ENCODE peak calls at places on chromosome 10, in seven cellular contexts. One of them, this sample, is unnamed.

GRCh38 chr10:108523016-108523415 is 1358.5 kb upstream of the SORCS1 start:
- DNase-seq in H9: no peak
- DNase-seq in neuronal stem cell: no peak
- DNase-seq in mesenchymal stem cell: no peak
- DNase-seq in H1: no peak
- DNase-seq in mesendoderm: no peak
- DNase-seq in IMR-90: no peak
- DNase-seq in this sample: no peak

GRCh38 chr10:131812012-131812403 is 88.8 kb upstream of the PPP2R2D start:
- DNase-seq in neuronal stem cell: no peak
- DNase-seq in IMR-90: no peak
- DNase-seq in mesenchymal stem cell: no peak
- DNase-seq in H9: no peak
- DNase-seq in mesendoderm: no peak
- DNase-seq in H1: no peak
- DNase-seq in this sample: no peak

GRCh38 chr10:132868995-132869394 is 73.4 kb downstream of the CFAP46 start:
- DNase-seq in IMR-90: no peak
- DNase-seq in mesendoderm: no peak
- DNase-seq in neuronal stem cell: no peak
- DNase-seq in H9: peak
- DNase-seq in H1: no peak
- DNase-seq in mesenchymal stem cell: no peak
- DNase-seq in this sample: no peak

GRCh38 chr10:101261702-101262101 is 32.4 kb upstream of the LBX1 start:
- DNase-seq in IMR-90: no peak
- DNase-seq in H9: no peak
- DNase-seq in H1: no peak
- DNase-seq in mesenchymal stem cell: no peak
- DNase-seq in mesendoderm: peak
- DNase-seq in neuronal stem cell: no peak
- DNase-seq in this sample: no peak

GRCh38 chr10:50325449-50326188 is 74.3 kb upstream of the ASAH2 start:
- DNase-seq in mesenchymal stem cell: peak
- DNase-seq in H9: no peak
- DNase-seq in neuronal stem cell: no peak
- DNase-seq in H1: peak
- DNase-seq in mesendoderm: peak
- DNase-seq in IMR-90: peak
- DNase-seq in this sample: peak

GRCh38 chr10:17066000-17066399 is 63.6 kb downstream of the CUBN start:
- DNase-seq in H1: no peak
- DNase-seq in mesenchymal stem cell: no peak
- DNase-seq in neuronal stem cell: no peak
- DNase-seq in IMR-90: peak
- DNase-seq in mesendoderm: no peak
- DNase-seq in H9: no peak
- DNase-seq in this sample: no peak

GRCh38 chr10:31112961-31113360 is 81.3 kb upstream of the ZNF438 start:
- DNase-seq in mesenchymal stem cell: no peak
- DNase-seq in mesendoderm: no peak
- DNase-seq in neuronal stem cell: no peak
- DNase-seq in IMR-90: peak
- DNase-seq in H9: no peak
- DNase-seq in H1: no peak
- DNase-seq in this sample: no peak

GRCh38 chr10:19168584-19168983 is 120.0 kb downstream of the MALRD1 start:
- DNase-seq in H1: no peak
- DNase-seq in neuronal stem cell: peak
- DNase-seq in IMR-90: no peak
- DNase-seq in H9: peak
- DNase-seq in mesenchymal stem cell: no peak
- DNase-seq in mesendoderm: peak
- DNase-seq in this sample: peak

GRCh38 chr10:15200626-15201025 is 32.1 kb upstream of the NMT2 start:
- DNase-seq in mesendoderm: peak
- DNase-seq in H9: no peak
- DNase-seq in H1: no peak
- DNase-seq in IMR-90: peak
- DNase-seq in neuronal stem cell: no peak
- DNase-seq in mesenchymal stem cell: peak
- DNase-seq in this sample: peak

GRCh38 chr10:43872644-43873043 is 224.0 kb upstream of the ZNF32 start:
- DNase-seq in mesendoderm: no peak
- DNase-seq in neuronal stem cell: no peak
- DNase-seq in H1: no peak
- DNase-seq in H9: no peak
- DNase-seq in IMR-90: no peak
- DNase-seq in mesenchymal stem cell: no peak
- DNase-seq in this sample: no peak

GRCh38 chr10:133359972-133360610 is 2.3 kb upstream of the FUOM start:
- DNase-seq in neuronal stem cell: no peak
- DNase-seq in mesenchymal stem cell: no peak
- DNase-seq in mesendoderm: no peak
- DNase-seq in H9: no peak
- DNase-seq in H1: no peak
- DNase-seq in IMR-90: no peak
- DNase-seq in this sample: no peak

GRCh38 chr10:100009283-100009792 is 409 bp downstream of the DNMBP start:
- DNase-seq in H9: no peak
- DNase-seq in neuronal stem cell: no peak
- DNase-seq in H1: no peak
- DNase-seq in IMR-90: no peak
- DNase-seq in mesenchymal stem cell: peak
- DNase-seq in mesendoderm: peak
- DNase-seq in this sample: peak

GRCh38 chr10:6269953-6270867 is 67.5 kb downstream of the PFKFB3 start:
- DNase-seq in mesendoderm: no peak
- DNase-seq in IMR-90: peak
- DNase-seq in H1: no peak
- DNase-seq in neuronal stem cell: no peak
- DNase-seq in H9: no peak
- DNase-seq in mesenchymal stem cell: peak
- DNase-seq in this sample: no peak

GRCh38 chr10:58282615-58283014 is 13.7 kb downstream of the CISD1 start:
- DNase-seq in H1: no peak
- DNase-seq in mesendoderm: peak
- DNase-seq in IMR-90: no peak
- DNase-seq in neuronal stem cell: no peak
- DNase-seq in H9: no peak
- DNase-seq in mesenchymal stem cell: no peak
- DNase-seq in this sample: peak

GRCh38 chr10:119197921-119198320 is 9.4 kb upstream of the GRK5 start:
- DNase-seq in neuronal stem cell: no peak
- DNase-seq in H1: no peak
- DNase-seq in mesenchymal stem cell: peak
- DNase-seq in H9: no peak
- DNase-seq in IMR-90: peak
- DNase-seq in mesendoderm: no peak
- DNase-seq in this sample: no peak

GRCh38 chr10:102451105-102451969 is at the start of gene C10orf95:
- DNase-seq in H1: no peak
- DNase-seq in mesenchymal stem cell: peak
- DNase-seq in mesendoderm: peak
- DNase-seq in H9: no peak
- DNase-seq in IMR-90: no peak
- DNase-seq in neuronal stem cell: no peak
- DNase-seq in this sample: peak

GRCh38 chr10:3828404-3829192 is 43.6 kb upstream of the KLF6 start:
- DNase-seq in H9: no peak
- DNase-seq in mesenchymal stem cell: peak
- DNase-seq in neuronal stem cell: no peak
- DNase-seq in H1: no peak
- DNase-seq in IMR-90: peak
- DNase-seq in mesendoderm: no peak
- DNase-seq in this sample: peak

GRCh38 chr10:61456095-61456789 is 3.1 kb upstream of the TMEM26 start:
- DNase-seq in H1: no peak
- DNase-seq in neuronal stem cell: no peak
- DNase-seq in mesendoderm: no peak
- DNase-seq in mesenchymal stem cell: peak
- DNase-seq in IMR-90: peak
- DNase-seq in H9: no peak
- DNase-seq in this sample: no peak

GRCh38 chr10:5890519-5890878 is 456 bp downstream of the FBH1 start:
- DNase-seq in mesenchymal stem cell: peak
- DNase-seq in neuronal stem cell: no peak
- DNase-seq in H9: no peak
- DNase-seq in mesendoderm: peak
- DNase-seq in H1: no peak
- DNase-seq in IMR-90: no peak
- DNase-seq in this sample: peak

GRCh38 chr10:80410578-80411145 is 2.3 kb downstream of the PRXL2A start:
- DNase-seq in mesendoderm: no peak
- DNase-seq in mesenchymal stem cell: no peak
- DNase-seq in neuronal stem cell: no peak
- DNase-seq in H9: no peak
- DNase-seq in H1: no peak
- DNase-seq in IMR-90: no peak
- DNase-seq in this sample: no peak

GRCh38 chr10:6576326-6576725 is 3.8 kb downstream of the PRKCQ start:
- DNase-seq in H1: no peak
- DNase-seq in mesendoderm: no peak
- DNase-seq in neuronal stem cell: no peak
- DNase-seq in H9: no peak
- DNase-seq in mesenchymal stem cell: no peak
- DNase-seq in IMR-90: no peak
- DNase-seq in this sample: no peak

GRCh38 chr10:86958831-86959736 is 685 bp downstream of the SNCG start:
- DNase-seq in H1: no peak
- DNase-seq in neuronal stem cell: no peak
- DNase-seq in H9: peak
- DNase-seq in mesenchymal stem cell: peak
- DNase-seq in IMR-90: peak
- DNase-seq in mesendoderm: peak
- DNase-seq in this sample: no peak
- H3K9ac ChIP-seq in H1: no peak
- H3K9ac ChIP-seq in neuronal stem cell: peak
- H3K9ac ChIP-seq in H9: no peak
- H3K9ac ChIP-seq in mesenchymal stem cell: peak
- H3K9ac ChIP-seq in IMR-90: no peak
- H3K9ac ChIP-seq in mesendoderm: no peak
- H3K9ac ChIP-seq in this sample: no peak

DNA sequence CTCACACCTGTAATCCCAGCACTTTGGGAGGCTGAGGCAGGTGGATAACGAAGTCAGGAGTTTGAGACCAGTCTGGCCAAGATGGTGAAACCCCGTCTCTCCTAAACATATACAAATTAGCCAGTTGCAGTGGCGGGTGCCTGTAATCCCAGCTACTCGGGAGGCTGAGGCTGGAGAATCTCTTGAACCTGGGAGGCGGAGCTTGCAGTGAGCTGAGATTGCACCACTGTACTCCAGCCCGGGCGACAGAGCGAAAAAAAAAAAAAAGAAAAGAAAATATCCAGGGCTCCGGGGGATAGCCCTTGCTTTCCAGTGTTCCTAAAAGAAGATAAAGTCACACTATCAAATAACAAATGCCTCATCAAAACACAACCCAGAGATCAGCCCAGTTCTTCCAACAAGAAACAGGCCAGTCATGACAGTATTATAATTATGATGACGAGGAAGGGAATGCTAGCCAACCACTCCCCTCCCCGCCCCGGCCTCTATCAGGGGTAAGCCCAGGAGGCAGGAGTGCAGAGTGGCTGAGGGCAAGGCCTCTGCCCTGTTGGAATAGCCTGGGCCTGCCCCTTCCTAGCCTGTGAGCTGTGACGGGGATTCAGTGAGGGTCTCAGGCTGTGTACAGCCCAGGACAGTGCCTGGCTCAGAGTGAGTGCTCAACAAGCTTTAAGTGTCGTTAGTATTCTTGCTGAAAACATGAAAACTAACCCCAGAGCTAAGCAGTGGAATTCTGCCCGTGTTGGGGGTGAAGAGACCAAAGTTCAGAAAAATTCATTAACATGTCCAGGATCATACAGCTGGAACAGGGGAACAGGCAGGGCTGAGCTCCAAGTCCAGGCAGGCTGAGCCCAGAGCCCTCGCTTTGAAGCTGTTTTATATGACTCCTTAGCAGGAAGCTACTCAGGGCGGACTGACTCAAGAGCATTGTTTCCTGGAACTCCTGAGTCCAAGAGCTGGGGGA is 54.3 kb downstream of the FAM241B start:
- DNase-seq in IMR-90: peak
- DNase-seq in mesenchymal stem cell: peak
- DNase-seq in H1: no peak
- DNase-seq in mesendoderm: no peak
- DNase-seq in H9: peak
- DNase-seq in neuronal stem cell: no peak
- DNase-seq in this sample: peak
- H4K8ac ChIP-seq in IMR-90: no peak
- H4K8ac ChIP-seq in mesenchymal stem cell: no peak
- H4K8ac ChIP-seq in H1: no peak
- H4K8ac ChIP-seq in mesendoderm: no peak
- H4K8ac ChIP-seq in H9: no peak
- H4K8ac ChIP-seq in neuronal stem cell: no peak
- H4K8ac ChIP-seq in this sample: no peak

DNA sequence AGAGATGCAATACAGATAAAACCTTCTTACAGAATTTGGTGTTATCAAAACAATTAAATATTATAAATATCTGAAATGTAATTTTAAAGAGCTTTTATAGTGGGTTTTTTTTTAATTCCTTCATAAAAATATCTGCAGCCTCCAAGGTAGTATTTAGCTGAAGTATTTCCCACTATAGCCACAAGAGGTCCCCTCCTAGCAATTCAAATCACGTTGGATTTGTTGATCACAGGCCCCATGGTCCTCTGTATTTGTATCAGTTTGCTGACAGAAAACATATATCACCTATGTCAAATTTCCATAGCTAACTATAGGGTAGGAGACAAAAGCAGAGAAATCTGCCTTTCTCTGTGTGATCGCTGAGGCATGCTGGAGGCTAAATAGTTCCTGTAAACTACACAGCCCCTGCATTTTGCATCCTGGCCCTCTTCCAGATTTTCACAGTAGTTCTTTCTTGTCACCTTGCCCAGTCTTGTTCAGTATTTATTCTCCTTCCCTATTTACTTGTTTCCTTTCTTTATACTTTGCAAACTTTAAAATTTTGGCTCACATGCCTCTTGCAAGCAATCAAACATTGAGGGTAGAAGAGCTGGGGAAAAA is 1.8 kb upstream of the CTNNA3 start:
- DNase-seq in H1: no peak
- DNase-seq in mesendoderm: peak
- DNase-seq in neuronal stem cell: no peak
- DNase-seq in H9: no peak
- DNase-seq in mesenchymal stem cell: peak
- DNase-seq in IMR-90: peak
- DNase-seq in this sample: peak
- H2AK5ac ChIP-seq in H1: no peak
- H2AK5ac ChIP-seq in mesendoderm: no peak
- H2AK5ac ChIP-seq in neuronal stem cell: no peak
- H2AK5ac ChIP-seq in H9: no peak
- H2AK5ac ChIP-seq in mesenchymal stem cell: no peak
- H2AK5ac ChIP-seq in IMR-90: no peak
- H2AK5ac ChIP-seq in this sample: no peak

DNA sequence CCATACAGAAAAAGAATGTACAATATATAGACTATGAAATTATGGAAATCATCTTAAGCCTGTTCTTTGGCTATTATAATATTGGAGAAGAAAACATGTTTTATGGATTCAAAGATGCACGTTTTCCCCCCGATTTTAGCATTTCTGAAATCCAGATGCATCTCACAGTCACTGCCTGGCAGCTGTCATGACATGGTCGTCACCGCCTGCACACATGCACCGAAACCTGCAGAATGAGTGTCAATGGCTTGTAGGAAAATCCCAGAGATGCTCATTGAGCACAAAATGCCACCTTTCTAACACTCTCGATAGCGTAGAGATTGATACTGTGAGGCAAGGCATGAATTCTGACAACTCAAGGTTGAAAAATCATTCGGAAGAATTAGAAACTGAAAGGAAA is 115.5 kb downstream of the TAF3 start:
- DNase-seq in neuronal stem cell: no peak
- DNase-seq in H1: no peak
- DNase-seq in IMR-90: no peak
- DNase-seq in mesendoderm: no peak
- DNase-seq in mesenchymal stem cell: no peak
- DNase-seq in H9: no peak
- DNase-seq in this sample: no peak
- H3K9ac ChIP-seq in neuronal stem cell: no peak
- H3K9ac ChIP-seq in H1: no peak
- H3K9ac ChIP-seq in IMR-90: no peak
- H3K9ac ChIP-seq in mesendoderm: no peak
- H3K9ac ChIP-seq in mesenchymal stem cell: no peak
- H3K9ac ChIP-seq in H9: no peak
- H3K9ac ChIP-seq in this sample: no peak

This sample was measured in trophoblast cell.